ENCODE peak calls at places on chromosomes 6 and 20, in ten cellular contexts. One of them, this sample, is unnamed.
A peak's percentile ranks its signal among the peaks of the same experiment; 100 is the strongest.

GRCh38 chr6:76438768-76439167 is 366.3 kb upstream of the IMPG1 start:
- DNase-seq in heart left ventricle: no peak
- DNase-seq in CD4-positive, alpha-beta T cell: no peak
- DNase-seq in COR-L47: no peak
- DNase-seq in choroid plexus epithelial cell: no peak
- DNase-seq in NCI-H774: no peak
- DNase-seq in KBM-7: no peak
- DNase-seq in ELR: no peak
- DNase-seq in SIG-M5: no peak
- DNase-seq in CD4-positive, CD25-positive, alpha-beta regulatory T cell: no peak
- DNase-seq in this sample: no peak

GRCh38 chr6:72704979-72705378 is 83.1 kb downstream of the KCNQ5 start:
- DNase-seq in CD4-positive, alpha-beta T cell: no peak
- DNase-seq in KBM-7: peak; percentile 4
- DNase-seq in ELR: peak; percentile 32
- DNase-seq in heart left ventricle: no peak
- DNase-seq in choroid plexus epithelial cell: peak; percentile 1
- DNase-seq in CD4-positive, CD25-positive, alpha-beta regulatory T cell: no peak
- DNase-seq in NCI-H774: no peak
- DNase-seq in SIG-M5: no peak
- DNase-seq in COR-L47: no peak
- DNase-seq in this sample: no peak

GRCh38 chr20:35312348-35312747 is 20.1 kb upstream of the FAM83C start:
- DNase-seq in COR-L47: no peak
- DNase-seq in ELR: peak; percentile 99
- DNase-seq in CD4-positive, CD25-positive, alpha-beta regulatory T cell: no peak
- DNase-seq in choroid plexus epithelial cell: peak; percentile 89
- DNase-seq in NCI-H774: no peak
- DNase-seq in KBM-7: peak; percentile 43
- DNase-seq in SIG-M5: no peak
- DNase-seq in heart left ventricle: no peak
- DNase-seq in CD4-positive, alpha-beta T cell: no peak
- DNase-seq in this sample: no peak

GRCh38 chr6:44053106-44053756 is 74.0 kb downstream of the MRPL14 start:
- DNase-seq in CD4-positive, alpha-beta T cell: no peak
- DNase-seq in KBM-7: no peak
- DNase-seq in NCI-H774: no peak
- DNase-seq in choroid plexus epithelial cell: no peak
- DNase-seq in heart left ventricle: no peak
- DNase-seq in ELR: no peak
- DNase-seq in SIG-M5: no peak
- DNase-seq in COR-L47: no peak
- DNase-seq in CD4-positive, CD25-positive, alpha-beta regulatory T cell: no peak
- DNase-seq in this sample: no peak

GRCh38 chr20:51696304-51697118 is 71.7 kb downstream of the ATP9A start:
- DNase-seq in CD4-positive, alpha-beta T cell: no peak
- DNase-seq in choroid plexus epithelial cell: peak; percentile 43
- DNase-seq in COR-L47: no peak
- DNase-seq in heart left ventricle: no peak
- DNase-seq in NCI-H774: peak; percentile 24
- DNase-seq in CD4-positive, CD25-positive, alpha-beta regulatory T cell: no peak
- DNase-seq in SIG-M5: no peak
- DNase-seq in ELR: peak; percentile 24
- DNase-seq in KBM-7: peak; percentile 60
- DNase-seq in this sample: no peak

GRCh38 chr6:73630401-73630800 is 23.4 kb downstream of the SLC17A5 start:
- DNase-seq in KBM-7: no peak
- DNase-seq in NCI-H774: no peak
- DNase-seq in heart left ventricle: no peak
- DNase-seq in ELR: no peak
- DNase-seq in CD4-positive, alpha-beta T cell: no peak
- DNase-seq in choroid plexus epithelial cell: no peak
- DNase-seq in CD4-positive, CD25-positive, alpha-beta regulatory T cell: no peak
- DNase-seq in SIG-M5: no peak
- DNase-seq in COR-L47: no peak
- DNase-seq in this sample: no peak

GRCh38 chr6:143689852-143690251 is 12.1 kb downstream of the PHACTR2 start:
- DNase-seq in CD4-positive, alpha-beta T cell: no peak
- DNase-seq in NCI-H774: no peak
- DNase-seq in COR-L47: no peak
- DNase-seq in choroid plexus epithelial cell: peak; percentile 41
- DNase-seq in SIG-M5: no peak
- DNase-seq in ELR: peak; percentile 40
- DNase-seq in CD4-positive, CD25-positive, alpha-beta regulatory T cell: no peak
- DNase-seq in heart left ventricle: no peak
- DNase-seq in KBM-7: no peak
- DNase-seq in this sample: no peak

GRCh38 chr6:84408028-84408427 is 180.6 kb upstream of the CEP162 start:
- DNase-seq in ELR: no peak
- DNase-seq in CD4-positive, CD25-positive, alpha-beta regulatory T cell: no peak
- DNase-seq in heart left ventricle: no peak
- DNase-seq in choroid plexus epithelial cell: no peak
- DNase-seq in KBM-7: no peak
- DNase-seq in CD4-positive, alpha-beta T cell: no peak
- DNase-seq in NCI-H774: no peak
- DNase-seq in SIG-M5: no peak
- DNase-seq in COR-L47: no peak
- DNase-seq in this sample: no peak

GRCh38 chr6:92364948-92365386 is 1054.4 kb downstream of the EPHA7 start:
- DNase-seq in CD4-positive, alpha-beta T cell: no peak
- DNase-seq in COR-L47: no peak
- DNase-seq in choroid plexus epithelial cell: peak; percentile 13
- DNase-seq in CD4-positive, CD25-positive, alpha-beta regulatory T cell: no peak
- DNase-seq in ELR: no peak
- DNase-seq in heart left ventricle: no peak
- DNase-seq in NCI-H774: peak; percentile 54
- DNase-seq in SIG-M5: no peak
- DNase-seq in KBM-7: no peak
- DNase-seq in this sample: no peak

GRCh38 chr20:59776626-59777320 is 156.7 kb downstream of the SYCP2 start:
- DNase-seq in ELR: no peak
- DNase-seq in COR-L47: no peak
- DNase-seq in heart left ventricle: no peak
- DNase-seq in KBM-7: no peak
- DNase-seq in NCI-H774: no peak
- DNase-seq in CD4-positive, alpha-beta T cell: no peak
- DNase-seq in CD4-positive, CD25-positive, alpha-beta regulatory T cell: no peak
- DNase-seq in SIG-M5: no peak
- DNase-seq in choroid plexus epithelial cell: no peak
- DNase-seq in this sample: no peak

GRCh38 chr6:15596241-15596896 is 66.5 kb downstream of the DTNBP1 start:
- DNase-seq in KBM-7: peak; percentile 52
- DNase-seq in heart left ventricle: no peak
- DNase-seq in CD4-positive, alpha-beta T cell: no peak
- DNase-seq in choroid plexus epithelial cell: no peak
- DNase-seq in ELR: no peak
- DNase-seq in SIG-M5: no peak
- DNase-seq in NCI-H774: no peak
- DNase-seq in COR-L47: no peak
- DNase-seq in CD4-positive, CD25-positive, alpha-beta regulatory T cell: no peak
- DNase-seq in this sample: no peak

GRCh38 chr6:153208706-153209105 is 77.6 kb upstream of the RGS17 start:
- DNase-seq in CD4-positive, alpha-beta T cell: no peak
- DNase-seq in ELR: no peak
- DNase-seq in NCI-H774: peak; percentile 25
- DNase-seq in KBM-7: no peak
- DNase-seq in choroid plexus epithelial cell: no peak
- DNase-seq in heart left ventricle: no peak
- DNase-seq in CD4-positive, CD25-positive, alpha-beta regulatory T cell: no peak
- DNase-seq in SIG-M5: no peak
- DNase-seq in COR-L47: no peak
- DNase-seq in this sample: no peak

GRCh38 chr6:145756170-145756662 is 20.9 kb upstream of the EPM2A start:
- DNase-seq in choroid plexus epithelial cell: peak; percentile 98
- DNase-seq in NCI-H774: no peak
- DNase-seq in heart left ventricle: no peak
- DNase-seq in CD4-positive, CD25-positive, alpha-beta regulatory T cell: no peak
- DNase-seq in COR-L47: no peak
- DNase-seq in CD4-positive, alpha-beta T cell: no peak
- DNase-seq in KBM-7: peak; percentile 35
- DNase-seq in SIG-M5: no peak
- DNase-seq in ELR: peak; percentile 73
- DNase-seq in this sample: no peak

GRCh38 chr20:32670773-32671455 is 2.8 kb downstream of the C20orf203 start:
- DNase-seq in COR-L47: no peak
- DNase-seq in choroid plexus epithelial cell: no peak
- DNase-seq in CD4-positive, alpha-beta T cell: no peak
- DNase-seq in KBM-7: no peak
- DNase-seq in heart left ventricle: no peak
- DNase-seq in ELR: no peak
- DNase-seq in CD4-positive, CD25-positive, alpha-beta regulatory T cell: no peak
- DNase-seq in NCI-H774: no peak
- DNase-seq in SIG-M5: no peak
- DNase-seq in this sample: no peak

GRCh38 chr6:167292301-167293087 is 1.4 kb downstream of the UNC93A start:
- DNase-seq in NCI-H774: no peak
- DNase-seq in CD4-positive, alpha-beta T cell: no peak
- DNase-seq in SIG-M5: no peak
- DNase-seq in heart left ventricle: no peak
- DNase-seq in CD4-positive, CD25-positive, alpha-beta regulatory T cell: no peak
- DNase-seq in choroid plexus epithelial cell: no peak
- DNase-seq in ELR: no peak
- DNase-seq in COR-L47: no peak
- DNase-seq in KBM-7: no peak
- DNase-seq in this sample: no peak

GRCh38 chr6:44043479-44044153 is 83.6 kb downstream of the MRPL14 start:
- DNase-seq in COR-L47: no peak
- DNase-seq in heart left ventricle: no peak
- DNase-seq in SIG-M5: no peak
- DNase-seq in choroid plexus epithelial cell: no peak
- DNase-seq in CD4-positive, alpha-beta T cell: no peak
- DNase-seq in KBM-7: no peak
- DNase-seq in ELR: peak; percentile 33
- DNase-seq in NCI-H774: no peak
- DNase-seq in CD4-positive, CD25-positive, alpha-beta regulatory T cell: no peak
- DNase-seq in this sample: no peak

GRCh38 chr6:17945111-17945510 is 42.3 kb downstream of the KIF13A start:
- DNase-seq in choroid plexus epithelial cell: peak; percentile 50
- DNase-seq in KBM-7: no peak
- DNase-seq in heart left ventricle: no peak
- DNase-seq in ELR: peak; percentile 50
- DNase-seq in CD4-positive, alpha-beta T cell: no peak
- DNase-seq in COR-L47: no peak
- DNase-seq in NCI-H774: no peak
- DNase-seq in SIG-M5: no peak
- DNase-seq in CD4-positive, CD25-positive, alpha-beta regulatory T cell: no peak
- DNase-seq in this sample: no peak

GRCh38 chr6:41222045-41222444 is 6.1 kb upstream of the TREML4 start:
- DNase-seq in SIG-M5: no peak
- DNase-seq in ELR: no peak
- DNase-seq in CD4-positive, CD25-positive, alpha-beta regulatory T cell: no peak
- DNase-seq in heart left ventricle: no peak
- DNase-seq in KBM-7: no peak
- DNase-seq in COR-L47: no peak
- DNase-seq in CD4-positive, alpha-beta T cell: no peak
- DNase-seq in NCI-H774: no peak
- DNase-seq in choroid plexus epithelial cell: no peak
- DNase-seq in this sample: no peak

GRCh38 chr6:144582939-144583613 is 297.9 kb downstream of the UTRN start:
- DNase-seq in KBM-7: peak; percentile 97
- DNase-seq in COR-L47: no peak
- DNase-seq in ELR: peak; percentile 45
- DNase-seq in NCI-H774: peak; percentile 61
- DNase-seq in choroid plexus epithelial cell: peak; percentile 44
- DNase-seq in heart left ventricle: peak; percentile 74
- DNase-seq in CD4-positive, CD25-positive, alpha-beta regulatory T cell: peak; percentile 61
- DNase-seq in SIG-M5: no peak
- DNase-seq in CD4-positive, alpha-beta T cell: peak; percentile 14
- DNase-seq in this sample: no peak

This sample was measured in substantia nigra.